ENCODE peak calls at places on chromosome 17, in seven cellular contexts. One of them, this sample, is unnamed.
A peak's percentile ranks its signal among the peaks of the same experiment; 100 is the strongest.

GRCh38 chr17:28536532-28537218 is 15.7 kb downstream of the UNC119 start:
- DNase-seq in spleen: no peak
- DNase-seq in A549: no peak
- DNase-seq in anterior cingulate cortex: no peak
- DNase-seq in effector CD4-positive, alpha-beta T cell: no peak
- DNase-seq in activated effector memory CD4-positive, alpha-beta T cell treated with Interleukin-2 at 50 U/mL for 16 hours: no peak
- DNase-seq in esophagus squamous epithelium: no peak
- DNase-seq in this sample: no peak

GRCh38 chr17:29146369-29146972 is 33.7 kb downstream of the MYO18A start:
- DNase-seq in effector CD4-positive, alpha-beta T cell: no peak
- DNase-seq in spleen: no peak
- DNase-seq in esophagus squamous epithelium: no peak
- DNase-seq in A549: no peak
- DNase-seq in anterior cingulate cortex: no peak
- DNase-seq in activated effector memory CD4-positive, alpha-beta T cell treated with Interleukin-2 at 50 U/mL for 16 hours: no peak
- DNase-seq in this sample: no peak

GRCh38 chr17:37710344-37710886 is 34.4 kb downstream of the HNF1B start:
- DNase-seq in activated effector memory CD4-positive, alpha-beta T cell treated with Interleukin-2 at 50 U/mL for 16 hours: no peak
- DNase-seq in A549: peak; percentile 72
- DNase-seq in anterior cingulate cortex: no peak
- DNase-seq in esophagus squamous epithelium: no peak
- DNase-seq in effector CD4-positive, alpha-beta T cell: no peak
- DNase-seq in spleen: no peak
- DNase-seq in this sample: peak; percentile 85

GRCh38 chr17:48438662-48439061 is 8.6 kb upstream of the SKAP1 start:
- DNase-seq in activated effector memory CD4-positive, alpha-beta T cell treated with Interleukin-2 at 50 U/mL for 16 hours: no peak
- DNase-seq in esophagus squamous epithelium: no peak
- DNase-seq in effector CD4-positive, alpha-beta T cell: no peak
- DNase-seq in A549: no peak
- DNase-seq in spleen: no peak
- DNase-seq in anterior cingulate cortex: no peak
- DNase-seq in this sample: no peak

GRCh38 chr17:5683241-5683640 is 98.9 kb upstream of the NLRP1 start:
- DNase-seq in effector CD4-positive, alpha-beta T cell: no peak
- DNase-seq in anterior cingulate cortex: no peak
- DNase-seq in esophagus squamous epithelium: no peak
- DNase-seq in spleen: no peak
- DNase-seq in A549: no peak
- DNase-seq in activated effector memory CD4-positive, alpha-beta T cell treated with Interleukin-2 at 50 U/mL for 16 hours: no peak
- DNase-seq in this sample: no peak

GRCh38 chr17:681738-682137 is 32.9 kb downstream of the VPS53 start:
- DNase-seq in A549: no peak
- DNase-seq in effector CD4-positive, alpha-beta T cell: no peak
- DNase-seq in activated effector memory CD4-positive, alpha-beta T cell treated with Interleukin-2 at 50 U/mL for 16 hours: no peak
- DNase-seq in anterior cingulate cortex: no peak
- DNase-seq in esophagus squamous epithelium: no peak
- DNase-seq in spleen: no peak
- DNase-seq in this sample: peak; percentile 30

GRCh38 chr17:59643159-59643857 is 23.6 kb downstream of the CLTC start:
- DNase-seq in effector CD4-positive, alpha-beta T cell: no peak
- DNase-seq in spleen: no peak
- DNase-seq in anterior cingulate cortex: no peak
- DNase-seq in activated effector memory CD4-positive, alpha-beta T cell treated with Interleukin-2 at 50 U/mL for 16 hours: no peak
- DNase-seq in esophagus squamous epithelium: no peak
- DNase-seq in A549: no peak
- DNase-seq in this sample: peak; percentile 75

GRCh38 chr17:49482144-49482817 is 12.8 kb upstream of the NGFR start:
- DNase-seq in esophagus squamous epithelium: no peak
- DNase-seq in anterior cingulate cortex: no peak
- DNase-seq in spleen: no peak
- DNase-seq in A549: no peak
- DNase-seq in activated effector memory CD4-positive, alpha-beta T cell treated with Interleukin-2 at 50 U/mL for 16 hours: no peak
- DNase-seq in effector CD4-positive, alpha-beta T cell: no peak
- DNase-seq in this sample: peak; percentile 36

GRCh38 chr17:3657588-3657869 is 10.8 kb downstream of the TAX1BP3 start:
- DNase-seq in effector CD4-positive, alpha-beta T cell: no peak
- DNase-seq in A549: no peak
- DNase-seq in activated effector memory CD4-positive, alpha-beta T cell treated with Interleukin-2 at 50 U/mL for 16 hours: no peak
- DNase-seq in anterior cingulate cortex: no peak
- DNase-seq in spleen: no peak
- DNase-seq in esophagus squamous epithelium: no peak
- DNase-seq in this sample: no peak